ENCODE peak calls at places on chromosome 13, in seven cellular contexts. One of them, this sample, is unnamed.
A peak's percentile ranks its signal among the peaks of the same experiment; 100 is the strongest.

GRCh38 chr13:30121666-30122065 is 185.7 kb downstream of the KATNAL1 start:
- DNase-seq in progenitor cell of endocrine pancreas: no peak
- DNase-seq in left ventricle myocardium inferior: no peak
- DNase-seq in choroid plexus epithelial cell: no peak
- DNase-seq in IMR-90: no peak
- DNase-seq in Calu3: no peak
- DNase-seq in ascending aorta: no peak
- DNase-seq in this sample: no peak

GRCh38 chr13:99989376-99990044 is 7.9 kb downstream of the ZIC2 start:
- DNase-seq in left ventricle myocardium inferior: no peak
- DNase-seq in choroid plexus epithelial cell: peak; percentile 77
- DNase-seq in ascending aorta: no peak
- DNase-seq in Calu3: no peak
- DNase-seq in progenitor cell of endocrine pancreas: no peak
- DNase-seq in IMR-90: no peak
- DNase-seq in this sample: no peak

GRCh38 chr13:30429721-30430694 is 7.7 kb downstream of the UBE2L5 start:
- DNase-seq in left ventricle myocardium inferior: no peak
- DNase-seq in Calu3: peak; percentile 13
- DNase-seq in progenitor cell of endocrine pancreas: no peak
- DNase-seq in ascending aorta: no peak
- DNase-seq in IMR-90: peak; percentile 95
- DNase-seq in choroid plexus epithelial cell: peak; percentile 93
- DNase-seq in this sample: no peak

GRCh38 chr13:91946498-91947070 is 548.2 kb downstream of the GPC5 start:
- DNase-seq in IMR-90: peak; percentile 12
- DNase-seq in ascending aorta: no peak
- DNase-seq in left ventricle myocardium inferior: no peak
- DNase-seq in choroid plexus epithelial cell: peak; percentile 62
- DNase-seq in Calu3: no peak
- DNase-seq in progenitor cell of endocrine pancreas: no peak
- DNase-seq in this sample: no peak

GRCh38 chr13:34340534-34340933 is 522.6 kb downstream of the RFC3 start:
- DNase-seq in IMR-90: no peak
- DNase-seq in progenitor cell of endocrine pancreas: no peak
- DNase-seq in ascending aorta: no peak
- DNase-seq in choroid plexus epithelial cell: peak; percentile 69
- DNase-seq in Calu3: no peak
- DNase-seq in left ventricle myocardium inferior: no peak
- DNase-seq in this sample: no peak

GRCh38 chr13:46183018-46183940 is 1.3 kb upstream of the LCP1 start:
- DNase-seq in left ventricle myocardium inferior: no peak
- DNase-seq in IMR-90: no peak
- DNase-seq in progenitor cell of endocrine pancreas: no peak
- DNase-seq in Calu3: no peak
- DNase-seq in ascending aorta: no peak
- DNase-seq in choroid plexus epithelial cell: no peak
- DNase-seq in this sample: no peak

GRCh38 chr13:40352807-40353562 is 313.5 kb downstream of the FOXO1 start:
- DNase-seq in left ventricle myocardium inferior: no peak
- DNase-seq in Calu3: no peak
- DNase-seq in choroid plexus epithelial cell: no peak
- DNase-seq in IMR-90: no peak
- DNase-seq in ascending aorta: no peak
- DNase-seq in progenitor cell of endocrine pancreas: no peak
- DNase-seq in this sample: no peak

GRCh38 chr13:106534844-106535551 is 464 bp downstream of the EFNB2 start:
- DNase-seq in ascending aorta: no peak
- DNase-seq in left ventricle myocardium inferior: peak; percentile 17
- DNase-seq in Calu3: no peak
- DNase-seq in choroid plexus epithelial cell: peak; percentile 42
- DNase-seq in IMR-90: peak; percentile 16
- DNase-seq in progenitor cell of endocrine pancreas: peak; percentile 35
- DNase-seq in this sample: no peak

GRCh38 chr13:78187781-78188180 is 269.1 kb upstream of the EDNRB start:
- DNase-seq in progenitor cell of endocrine pancreas: no peak
- DNase-seq in IMR-90: no peak
- DNase-seq in Calu3: no peak
- DNase-seq in left ventricle myocardium inferior: no peak
- DNase-seq in choroid plexus epithelial cell: no peak
- DNase-seq in ascending aorta: no peak
- DNase-seq in this sample: no peak

GRCh38 chr13:32381539-32381938 is 46.4 kb downstream of the N4BP2L1 start:
- DNase-seq in choroid plexus epithelial cell: peak; percentile 72
- DNase-seq in left ventricle myocardium inferior: no peak
- DNase-seq in ascending aorta: no peak
- DNase-seq in IMR-90: peak; percentile 37
- DNase-seq in Calu3: peak; percentile 2
- DNase-seq in progenitor cell of endocrine pancreas: no peak
- DNase-seq in this sample: no peak

GRCh38 chr13:41182231-41182630 is 12.1 kb downstream of the KBTBD7 start:
- DNase-seq in IMR-90: no peak
- DNase-seq in progenitor cell of endocrine pancreas: no peak
- DNase-seq in ascending aorta: no peak
- DNase-seq in Calu3: no peak
- DNase-seq in left ventricle myocardium inferior: no peak
- DNase-seq in choroid plexus epithelial cell: no peak
- DNase-seq in this sample: no peak

GRCh38 chr13:97574926-97575325 is 141.0 kb downstream of the RAP2A start:
- DNase-seq in progenitor cell of endocrine pancreas: no peak
- DNase-seq in ascending aorta: no peak
- DNase-seq in choroid plexus epithelial cell: peak; percentile 80
- DNase-seq in Calu3: no peak
- DNase-seq in IMR-90: peak; percentile 52
- DNase-seq in left ventricle myocardium inferior: peak; percentile 21
- DNase-seq in this sample: no peak

GRCh38 chr13:93108111-93108581 is 118.5 kb upstream of the GPC6 start:
- DNase-seq in choroid plexus epithelial cell: peak; percentile 19
- DNase-seq in left ventricle myocardium inferior: no peak
- DNase-seq in Calu3: no peak
- DNase-seq in progenitor cell of endocrine pancreas: no peak
- DNase-seq in ascending aorta: no peak
- DNase-seq in IMR-90: no peak
- DNase-seq in this sample: no peak

GRCh38 chr13:110298566-110299321 is 8.2 kb downstream of the COL4A1 start:
- DNase-seq in ascending aorta: no peak
- DNase-seq in left ventricle myocardium inferior: no peak
- DNase-seq in Calu3: no peak
- DNase-seq in choroid plexus epithelial cell: peak; percentile 69
- DNase-seq in IMR-90: no peak
- DNase-seq in progenitor cell of endocrine pancreas: no peak
- DNase-seq in this sample: no peak

GRCh38 chr13:100506154-100506553 is 82.4 kb downstream of the GGACT start:
- DNase-seq in ascending aorta: no peak
- DNase-seq in progenitor cell of endocrine pancreas: no peak
- DNase-seq in choroid plexus epithelial cell: no peak
- DNase-seq in IMR-90: no peak
- DNase-seq in left ventricle myocardium inferior: no peak
- DNase-seq in Calu3: no peak
- DNase-seq in this sample: no peak

GRCh38 chr13:21402586-21403307 is 56.4 kb downstream of the ZDHHC20 start:
- DNase-seq in Calu3: no peak
- DNase-seq in ascending aorta: no peak
- DNase-seq in IMR-90: peak; percentile 71
- DNase-seq in choroid plexus epithelial cell: peak; percentile 66
- DNase-seq in progenitor cell of endocrine pancreas: no peak
- DNase-seq in left ventricle myocardium inferior: no peak
- DNase-seq in this sample: no peak

GRCh38 chr13:113802761-113803160 is 43.7 kb downstream of the TMEM255B start:
- DNase-seq in progenitor cell of endocrine pancreas: no peak
- DNase-seq in Calu3: no peak
- DNase-seq in choroid plexus epithelial cell: peak; percentile 31
- DNase-seq in IMR-90: no peak
- DNase-seq in left ventricle myocardium inferior: no peak
- DNase-seq in ascending aorta: no peak
- DNase-seq in this sample: no peak

GRCh38 chr13:24923305-24923640 is 159.3 kb downstream of the RNF17 start:
- DNase-seq in IMR-90: peak; percentile 75
- DNase-seq in ascending aorta: no peak
- DNase-seq in Calu3: no peak
- DNase-seq in choroid plexus epithelial cell: peak; percentile 88
- DNase-seq in progenitor cell of endocrine pancreas: no peak
- DNase-seq in left ventricle myocardium inferior: no peak
- DNase-seq in this sample: no peak

DNA sequence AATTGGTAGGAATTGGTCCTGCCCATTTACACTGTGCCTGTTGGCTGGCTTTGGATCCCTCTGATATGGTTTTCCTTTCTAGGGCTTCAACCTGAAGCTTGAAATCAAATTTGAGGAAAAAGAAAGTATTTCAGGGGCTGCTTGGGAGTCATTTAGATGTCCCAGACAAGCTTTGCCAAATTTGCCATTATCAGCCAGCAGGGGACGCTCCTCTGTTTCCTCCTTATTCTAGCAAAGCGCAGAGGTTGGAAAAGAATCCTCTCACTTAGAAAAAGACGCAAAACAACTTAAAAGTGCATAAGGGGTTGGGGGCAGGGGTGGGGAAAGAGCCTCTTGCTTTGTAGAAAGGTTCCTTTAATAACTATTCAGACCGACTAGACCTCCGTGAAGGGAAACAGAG is 1211.1 kb upstream of the PCDH20 start:
- DNase-seq in IMR-90: no peak
- DNase-seq in left ventricle myocardium inferior: no peak
- DNase-seq in Calu3: no peak
- DNase-seq in choroid plexus epithelial cell: peak; percentile 19
- DNase-seq in ascending aorta: no peak
- DNase-seq in progenitor cell of endocrine pancreas: no peak
- DNase-seq in this sample: no peak
- TF ChIP-seq CTCF in IMR-90: peak; percentile 16
- TF ChIP-seq CTCF in left ventricle myocardium inferior: no peak
- TF ChIP-seq CTCF in Calu3: no peak
- TF ChIP-seq CTCF in choroid plexus epithelial cell: peak; percentile 58
- TF ChIP-seq CTCF in ascending aorta: no peak
- TF ChIP-seq CTCF in progenitor cell of endocrine pancreas: peak; percentile 12
- TF ChIP-seq CTCF in this sample: no peak

DNA sequence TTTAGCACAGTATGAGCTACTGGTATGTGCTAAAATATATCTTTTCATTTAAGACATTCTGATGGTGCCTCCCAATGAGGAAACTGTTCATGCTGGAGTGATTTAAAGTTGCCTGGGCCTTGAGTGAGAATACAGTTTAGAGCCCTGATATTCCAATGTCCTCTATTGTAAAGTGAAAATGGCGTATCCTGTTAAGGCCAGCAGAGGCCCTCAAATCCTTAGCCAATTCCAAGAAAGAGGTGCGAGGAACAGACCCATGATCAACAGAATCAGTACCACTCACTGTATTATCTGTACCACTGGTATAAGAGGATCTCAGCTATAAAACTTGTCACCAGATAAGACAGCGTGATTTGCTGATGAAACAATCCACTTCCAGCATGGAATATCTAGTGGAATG is 273.1 kb upstream of the SLITRK5 start:
- DNase-seq in left ventricle myocardium inferior: no peak
- DNase-seq in progenitor cell of endocrine pancreas: no peak
- DNase-seq in Calu3: no peak
- DNase-seq in choroid plexus epithelial cell: no peak
- DNase-seq in IMR-90: no peak
- DNase-seq in ascending aorta: no peak
- DNase-seq in this sample: no peak
- TF ChIP-seq CTCF in left ventricle myocardium inferior: no peak
- TF ChIP-seq CTCF in progenitor cell of endocrine pancreas: no peak
- TF ChIP-seq CTCF in Calu3: no peak
- TF ChIP-seq CTCF in choroid plexus epithelial cell: no peak
- TF ChIP-seq CTCF in IMR-90: no peak
- TF ChIP-seq CTCF in ascending aorta: no peak
- TF ChIP-seq CTCF in this sample: no peak

GRCh38 chr13:26601669-26602068 is 44.2 kb downstream of the WASF3 start:
- DNase-seq in Calu3: no peak
- DNase-seq in IMR-90: peak; percentile 59
- DNase-seq in left ventricle myocardium inferior: no peak
- DNase-seq in progenitor cell of endocrine pancreas: no peak
- DNase-seq in choroid plexus epithelial cell: peak; percentile 50
- DNase-seq in ascending aorta: no peak
- DNase-seq in this sample: no peak
- TF ChIP-seq CTCF in Calu3: no peak
- TF ChIP-seq CTCF in IMR-90: peak; percentile 15
- TF ChIP-seq CTCF in left ventricle myocardium inferior: peak; percentile 29
- TF ChIP-seq CTCF in progenitor cell of endocrine pancreas: no peak
- TF ChIP-seq CTCF in choroid plexus epithelial cell: peak; percentile 24
- TF ChIP-seq CTCF in ascending aorta: no peak
- TF ChIP-seq CTCF in this sample: no peak

GRCh38 chr13:47962237-47962636 is 38.8 kb downstream of the SUCLA2 start:
- DNase-seq in left ventricle myocardium inferior: no peak
- DNase-seq in choroid plexus epithelial cell: no peak
- DNase-seq in Calu3: no peak
- DNase-seq in progenitor cell of endocrine pancreas: no peak
- DNase-seq in ascending aorta: no peak
- DNase-seq in IMR-90: no peak
- DNase-seq in this sample: no peak
- TF ChIP-seq CTCF in left ventricle myocardium inferior: no peak
- TF ChIP-seq CTCF in choroid plexus epithelial cell: no peak
- TF ChIP-seq CTCF in Calu3: no peak
- TF ChIP-seq CTCF in progenitor cell of endocrine pancreas: no peak
- TF ChIP-seq CTCF in ascending aorta: no peak
- TF ChIP-seq CTCF in IMR-90: no peak
- TF ChIP-seq CTCF in this sample: no peak

DNA sequence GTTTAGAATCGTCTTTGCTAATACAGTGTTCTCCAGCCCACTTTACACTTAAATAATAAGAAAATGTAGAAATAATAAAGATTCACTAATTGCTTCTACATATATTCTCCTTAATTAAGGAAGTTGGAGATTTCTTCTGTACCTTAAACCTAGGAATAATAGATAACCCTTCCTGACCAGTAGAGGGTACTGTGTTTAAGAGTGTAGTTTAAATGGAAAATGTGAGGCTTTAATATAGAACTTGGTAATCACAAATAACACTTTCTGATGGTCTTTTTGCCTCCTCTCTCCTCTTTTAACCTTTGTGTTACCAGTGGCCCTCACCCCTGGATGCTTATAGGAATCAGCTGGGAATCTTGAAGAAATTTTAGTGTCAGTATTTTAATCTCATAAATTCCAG is 20.7 kb downstream of the POMP start:
- DNase-seq in progenitor cell of endocrine pancreas: no peak
- DNase-seq in choroid plexus epithelial cell: peak; percentile 55
- DNase-seq in IMR-90: peak; percentile 31
- DNase-seq in ascending aorta: no peak
- DNase-seq in left ventricle myocardium inferior: no peak
- DNase-seq in Calu3: no peak
- DNase-seq in this sample: no peak
- TF ChIP-seq CTCF in progenitor cell of endocrine pancreas: peak; percentile 57
- TF ChIP-seq CTCF in choroid plexus epithelial cell: peak; percentile 52
- TF ChIP-seq CTCF in IMR-90: peak; percentile 53
- TF ChIP-seq CTCF in ascending aorta: peak; percentile 39
- TF ChIP-seq CTCF in left ventricle myocardium inferior: peak; percentile 52
- TF ChIP-seq CTCF in Calu3: no peak
- TF ChIP-seq CTCF in this sample: no peak

DNA sequence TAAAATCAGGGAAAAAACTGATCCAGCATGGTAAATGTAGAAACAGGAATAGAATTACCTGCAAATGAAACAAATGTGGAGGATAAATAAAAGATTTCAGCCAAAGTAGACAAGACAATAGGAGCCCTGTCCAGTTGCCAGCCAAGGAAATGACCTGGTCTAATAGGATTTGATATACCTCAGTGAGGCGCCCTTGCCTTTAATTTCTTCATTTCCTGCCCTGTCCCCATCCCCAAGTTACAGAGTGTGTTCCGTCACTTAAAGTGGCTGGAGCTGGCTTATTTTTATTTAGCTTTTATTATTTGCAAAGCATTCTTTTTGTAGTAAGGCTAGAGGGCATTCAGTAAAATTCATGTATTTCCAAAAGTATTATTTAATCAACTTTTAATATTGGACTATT is 1022.0 kb downstream of the EFNB2 start:
- DNase-seq in choroid plexus epithelial cell: peak; percentile 3
- DNase-seq in ascending aorta: no peak
- DNase-seq in Calu3: no peak
- DNase-seq in left ventricle myocardium inferior: no peak
- DNase-seq in progenitor cell of endocrine pancreas: no peak
- DNase-seq in IMR-90: no peak
- DNase-seq in this sample: no peak
- TF ChIP-seq CTCF in choroid plexus epithelial cell: no peak
- TF ChIP-seq CTCF in ascending aorta: no peak
- TF ChIP-seq CTCF in Calu3: no peak
- TF ChIP-seq CTCF in left ventricle myocardium inferior: no peak
- TF ChIP-seq CTCF in progenitor cell of endocrine pancreas: no peak
- TF ChIP-seq CTCF in IMR-90: no peak
- TF ChIP-seq CTCF in this sample: no peak

This sample was measured in omental fat pad.